ENCODE peak calls at places on chromosomes 5 and 9, in ten cellular contexts. One of them, this sample, is unnamed.

GRCh38 chr9:112863214-112863613 is 27.5 kb downstream of the SLC46A2 start:
- DNase-seq in astrocyte of the spinal cord: no peak
- DNase-seq in cardiac fibroblast: peak; percentile 33
- DNase-seq in endodermal cell: no peak
- DNase-seq in H1: no peak
- DNase-seq in left ventricle myocardium inferior: peak; percentile 29
- DNase-seq in choroid plexus epithelial cell: peak; percentile 46
- DNase-seq in breast epithelium: no peak
- DNase-seq in GM12865: peak; percentile 42
- DNase-seq in heart right ventricle: no peak
- DNase-seq in this sample: no peak

GRCh38 chr9:79023134-79023577 is 548.6 kb upstream of the TLE4 start:
- DNase-seq in left ventricle myocardium inferior: no peak
- DNase-seq in breast epithelium: no peak
- DNase-seq in endodermal cell: no peak
- DNase-seq in choroid plexus epithelial cell: peak; percentile 91
- DNase-seq in GM12865: no peak
- DNase-seq in H1: no peak
- DNase-seq in heart right ventricle: no peak
- DNase-seq in astrocyte of the spinal cord: peak; percentile 94
- DNase-seq in cardiac fibroblast: peak; percentile 93
- DNase-seq in this sample: peak; percentile 92

GRCh38 chr9:115071176-115071575 is 46.8 kb downstream of the TNC start:
- DNase-seq in GM12865: no peak
- DNase-seq in H1: no peak
- DNase-seq in choroid plexus epithelial cell: peak; percentile 12
- DNase-seq in cardiac fibroblast: no peak
- DNase-seq in endodermal cell: no peak
- DNase-seq in left ventricle myocardium inferior: no peak
- DNase-seq in heart right ventricle: no peak
- DNase-seq in astrocyte of the spinal cord: no peak
- DNase-seq in breast epithelium: no peak
- DNase-seq in this sample: no peak

GRCh38 chr9:128372188-128372641 is 1.0 kb downstream of the URM1 start:
- DNase-seq in heart right ventricle: no peak
- DNase-seq in breast epithelium: no peak
- DNase-seq in H1: no peak
- DNase-seq in endodermal cell: no peak
- DNase-seq in choroid plexus epithelial cell: no peak
- DNase-seq in cardiac fibroblast: no peak
- DNase-seq in astrocyte of the spinal cord: no peak
- DNase-seq in left ventricle myocardium inferior: no peak
- DNase-seq in GM12865: no peak
- DNase-seq in this sample: peak; percentile 10

GRCh38 chr5:81233080-81233634 is at the start of gene CKMT2:
- DNase-seq in choroid plexus epithelial cell: peak; percentile 65
- DNase-seq in breast epithelium: peak; percentile 40
- DNase-seq in heart right ventricle: peak; percentile 88
- DNase-seq in astrocyte of the spinal cord: peak; percentile 41
- DNase-seq in endodermal cell: peak; percentile 97
- DNase-seq in H1: peak; percentile 93
- DNase-seq in cardiac fibroblast: peak; percentile 30
- DNase-seq in GM12865: no peak
- DNase-seq in left ventricle myocardium inferior: peak; percentile 91
- DNase-seq in this sample: no peak

GRCh38 chr5:108634251-108634950 is 113.3 kb upstream of the FER start:
- DNase-seq in H1: no peak
- DNase-seq in left ventricle myocardium inferior: no peak
- DNase-seq in astrocyte of the spinal cord: no peak
- DNase-seq in choroid plexus epithelial cell: no peak
- DNase-seq in endodermal cell: no peak
- DNase-seq in heart right ventricle: no peak
- DNase-seq in GM12865: no peak
- DNase-seq in cardiac fibroblast: no peak
- DNase-seq in breast epithelium: no peak
- DNase-seq in this sample: no peak

GRCh38 chr9:96392263-96392662 is 8.8 kb upstream of the SLC35D2 start:
- DNase-seq in choroid plexus epithelial cell: no peak
- DNase-seq in heart right ventricle: no peak
- DNase-seq in endodermal cell: no peak
- DNase-seq in breast epithelium: peak; percentile 12
- DNase-seq in left ventricle myocardium inferior: no peak
- DNase-seq in GM12865: no peak
- DNase-seq in astrocyte of the spinal cord: no peak
- DNase-seq in cardiac fibroblast: no peak
- DNase-seq in H1: no peak
- DNase-seq in this sample: no peak

GRCh38 chr5:31471916-31472315 is 60.0 kb downstream of the DROSHA start:
- DNase-seq in GM12865: no peak
- DNase-seq in endodermal cell: no peak
- DNase-seq in cardiac fibroblast: peak; percentile 32
- DNase-seq in astrocyte of the spinal cord: no peak
- DNase-seq in H1: no peak
- DNase-seq in left ventricle myocardium inferior: no peak
- DNase-seq in choroid plexus epithelial cell: peak; percentile 61
- DNase-seq in heart right ventricle: no peak
- DNase-seq in breast epithelium: no peak
- DNase-seq in this sample: no peak

GRCh38 chr9:133835273-133835901 is 97.2 kb upstream of the SARDH start:
- DNase-seq in left ventricle myocardium inferior: no peak
- DNase-seq in H1: no peak
- DNase-seq in GM12865: no peak
- DNase-seq in choroid plexus epithelial cell: no peak
- DNase-seq in heart right ventricle: no peak
- DNase-seq in breast epithelium: no peak
- DNase-seq in endodermal cell: no peak
- DNase-seq in astrocyte of the spinal cord: no peak
- DNase-seq in cardiac fibroblast: no peak
- DNase-seq in this sample: no peak

GRCh38 chr5:96072138-96072790 is 110.6 kb upstream of the ELL2 start:
- DNase-seq in left ventricle myocardium inferior: no peak
- DNase-seq in heart right ventricle: no peak
- DNase-seq in choroid plexus epithelial cell: no peak
- DNase-seq in GM12865: no peak
- DNase-seq in breast epithelium: no peak
- DNase-seq in astrocyte of the spinal cord: no peak
- DNase-seq in H1: no peak
- DNase-seq in endodermal cell: no peak
- DNase-seq in cardiac fibroblast: no peak
- DNase-seq in this sample: no peak

GRCh38 chr5:73338201-73339126 is 110.1 kb downstream of the FOXD1 start:
- DNase-seq in endodermal cell: no peak
- DNase-seq in choroid plexus epithelial cell: peak; percentile 91
- DNase-seq in H1: no peak
- DNase-seq in cardiac fibroblast: peak; percentile 47
- DNase-seq in GM12865: no peak
- DNase-seq in breast epithelium: no peak
- DNase-seq in heart right ventricle: no peak
- DNase-seq in left ventricle myocardium inferior: no peak
- DNase-seq in astrocyte of the spinal cord: peak; percentile 97
- DNase-seq in this sample: peak; percentile 24

GRCh38 chr5:60677831-60678664 is 21.9 kb downstream of the DEPDC1B start:
- DNase-seq in heart right ventricle: no peak
- DNase-seq in choroid plexus epithelial cell: peak; percentile 77
- DNase-seq in endodermal cell: no peak
- DNase-seq in H1: no peak
- DNase-seq in GM12865: peak; percentile 54
- DNase-seq in breast epithelium: no peak
- DNase-seq in cardiac fibroblast: peak; percentile 80
- DNase-seq in left ventricle myocardium inferior: no peak
- DNase-seq in astrocyte of the spinal cord: peak; percentile 64
- DNase-seq in this sample: no peak

GRCh38 chr5:139385061-139385889 is 2.2 kb upstream of the SLC23A1 start:
- DNase-seq in breast epithelium: no peak
- DNase-seq in cardiac fibroblast: no peak
- DNase-seq in choroid plexus epithelial cell: no peak
- DNase-seq in H1: no peak
- DNase-seq in heart right ventricle: no peak
- DNase-seq in endodermal cell: peak; percentile 45
- DNase-seq in left ventricle myocardium inferior: no peak
- DNase-seq in GM12865: peak; percentile 50
- DNase-seq in astrocyte of the spinal cord: no peak
- DNase-seq in this sample: no peak

GRCh38 chr5:153959134-153959957 is 79.4 kb downstream of the FAM114A2 start:
- DNase-seq in left ventricle myocardium inferior: no peak
- DNase-seq in choroid plexus epithelial cell: peak; percentile 36
- DNase-seq in astrocyte of the spinal cord: peak; percentile 46
- DNase-seq in endodermal cell: peak; percentile 90
- DNase-seq in H1: peak; percentile 61
- DNase-seq in GM12865: no peak
- DNase-seq in cardiac fibroblast: peak; percentile 16
- DNase-seq in heart right ventricle: no peak
- DNase-seq in breast epithelium: peak; percentile 21
- DNase-seq in this sample: peak; percentile 48

GRCh38 chr5:112703866-112704820 is 33.5 kb upstream of the APC start:
- DNase-seq in H1: no peak
- DNase-seq in breast epithelium: no peak
- DNase-seq in cardiac fibroblast: peak; percentile 58
- DNase-seq in choroid plexus epithelial cell: peak; percentile 64
- DNase-seq in astrocyte of the spinal cord: peak; percentile 43
- DNase-seq in endodermal cell: no peak
- DNase-seq in heart right ventricle: peak; percentile 60
- DNase-seq in left ventricle myocardium inferior: peak; percentile 39
- DNase-seq in GM12865: no peak
- DNase-seq in this sample: no peak

GRCh38 chr9:86893811-86894490 is 53.4 kb downstream of the GAS1 start:
- DNase-seq in endodermal cell: peak; percentile 90
- DNase-seq in choroid plexus epithelial cell: no peak
- DNase-seq in astrocyte of the spinal cord: no peak
- DNase-seq in H1: peak; percentile 56
- DNase-seq in heart right ventricle: no peak
- DNase-seq in GM12865: no peak
- DNase-seq in left ventricle myocardium inferior: no peak
- DNase-seq in cardiac fibroblast: no peak
- DNase-seq in breast epithelium: no peak
- DNase-seq in this sample: no peak

DNA sequence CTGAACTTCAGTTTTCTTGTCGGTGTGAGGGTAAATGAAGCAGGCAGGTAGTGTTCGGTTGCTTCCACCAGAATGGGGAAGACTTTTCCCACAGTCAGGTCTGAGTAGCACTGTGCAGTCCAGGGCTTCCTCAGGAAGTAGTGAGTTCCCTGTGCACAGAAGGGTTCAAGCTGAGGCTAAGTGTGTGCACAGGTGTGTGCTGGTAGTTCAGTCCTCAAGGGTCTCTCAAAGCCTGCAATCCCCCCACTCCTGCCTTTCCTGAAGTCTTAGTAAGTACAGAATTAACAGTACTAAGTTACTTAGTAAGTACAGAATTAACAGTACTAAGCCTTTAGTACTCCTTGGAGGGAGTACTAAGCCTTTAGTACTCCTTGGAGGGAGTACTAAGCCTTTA is 1.4 kb downstream of the DAB2IP start:
- DNase-seq in choroid plexus epithelial cell: no peak
- DNase-seq in cardiac fibroblast: no peak
- DNase-seq in heart right ventricle: no peak
- DNase-seq in H1: no peak
- DNase-seq in GM12865: no peak
- DNase-seq in astrocyte of the spinal cord: no peak
- DNase-seq in endodermal cell: no peak
- DNase-seq in breast epithelium: no peak
- DNase-seq in left ventricle myocardium inferior: no peak
- DNase-seq in this sample: no peak
- H3K4me3 ChIP-seq in choroid plexus epithelial cell: no peak overlapping the region
- H3K4me3 ChIP-seq in cardiac fibroblast: peak overlapping the region; percentile 49
- H3K4me3 ChIP-seq in heart right ventricle: peak overlapping the region; percentile 70
- H3K4me3 ChIP-seq in H1: peak overlapping the region; percentile 52
- H3K4me3 ChIP-seq in GM12865: no peak overlapping the region
- H3K4me3 ChIP-seq in astrocyte of the spinal cord: no peak overlapping the region
- H3K4me3 ChIP-seq in endodermal cell: peak overlapping the region; percentile 90
- H3K4me3 ChIP-seq in breast epithelium: peak overlapping the region; percentile 53
- H3K4me3 ChIP-seq in left ventricle myocardium inferior: peak overlapping the region; percentile 80
- H3K4me3 ChIP-seq in this sample: no peak overlapping the region

DNA sequence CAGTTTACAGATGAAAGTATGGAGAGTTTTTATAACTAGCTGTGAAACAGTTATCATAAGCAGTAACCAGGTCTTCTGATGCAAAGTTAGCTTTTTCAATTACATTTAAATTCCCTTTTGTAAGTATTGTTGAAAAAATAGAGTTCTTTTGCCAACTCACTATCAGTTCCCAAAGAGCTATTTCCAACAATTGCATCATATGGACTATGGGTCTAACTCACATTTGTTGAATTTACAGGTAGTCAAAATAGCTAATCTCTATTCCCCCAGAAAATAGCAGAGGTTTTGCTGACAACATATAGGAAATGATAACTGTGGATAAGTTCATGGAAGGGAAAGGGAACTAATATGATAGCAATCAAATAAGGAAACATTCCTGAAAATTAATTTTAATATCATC is 1.4 kb downstream of the SPINK1 start:
- DNase-seq in choroid plexus epithelial cell: no peak
- DNase-seq in H1: no peak
- DNase-seq in astrocyte of the spinal cord: no peak
- DNase-seq in breast epithelium: no peak
- DNase-seq in cardiac fibroblast: no peak
- DNase-seq in heart right ventricle: no peak
- DNase-seq in GM12865: no peak
- DNase-seq in endodermal cell: no peak
- DNase-seq in left ventricle myocardium inferior: no peak
- DNase-seq in this sample: no peak
- TF ChIP-seq CTCF in choroid plexus epithelial cell: no peak
- TF ChIP-seq CTCF in H1: no peak
- TF ChIP-seq CTCF in astrocyte of the spinal cord: no peak
- TF ChIP-seq CTCF in breast epithelium: no peak
- TF ChIP-seq CTCF in cardiac fibroblast: no peak
- TF ChIP-seq CTCF in heart right ventricle: no peak
- TF ChIP-seq CTCF in GM12865: no peak
- TF ChIP-seq CTCF in endodermal cell: no peak
- TF ChIP-seq CTCF in left ventricle myocardium inferior: no peak
- TF ChIP-seq CTCF in this sample: no peak

GRCh38 chr5:14465086-14465485 is 116.5 kb upstream of the OTULINL start:
- DNase-seq in heart right ventricle: no peak
- DNase-seq in H1: no peak
- DNase-seq in breast epithelium: no peak
- DNase-seq in endodermal cell: no peak
- DNase-seq in choroid plexus epithelial cell: peak; percentile 80
- DNase-seq in GM12865: no peak
- DNase-seq in left ventricle myocardium inferior: no peak
- DNase-seq in astrocyte of the spinal cord: no peak
- DNase-seq in cardiac fibroblast: no peak
- DNase-seq in this sample: no peak
- H3K4me3 ChIP-seq in heart right ventricle: no peak overlapping the region
- H3K4me3 ChIP-seq in H1: no peak overlapping the region
- H3K4me3 ChIP-seq in breast epithelium: no peak overlapping the region
- H3K4me3 ChIP-seq in endodermal cell: no peak overlapping the region
- H3K4me3 ChIP-seq in choroid plexus epithelial cell: no peak overlapping the region
- H3K4me3 ChIP-seq in GM12865: no peak overlapping the region
- H3K4me3 ChIP-seq in left ventricle myocardium inferior: no peak overlapping the region
- H3K4me3 ChIP-seq in astrocyte of the spinal cord: no peak overlapping the region
- H3K4me3 ChIP-seq in cardiac fibroblast: no peak overlapping the region
- H3K4me3 ChIP-seq in this sample: no peak overlapping the region

DNA sequence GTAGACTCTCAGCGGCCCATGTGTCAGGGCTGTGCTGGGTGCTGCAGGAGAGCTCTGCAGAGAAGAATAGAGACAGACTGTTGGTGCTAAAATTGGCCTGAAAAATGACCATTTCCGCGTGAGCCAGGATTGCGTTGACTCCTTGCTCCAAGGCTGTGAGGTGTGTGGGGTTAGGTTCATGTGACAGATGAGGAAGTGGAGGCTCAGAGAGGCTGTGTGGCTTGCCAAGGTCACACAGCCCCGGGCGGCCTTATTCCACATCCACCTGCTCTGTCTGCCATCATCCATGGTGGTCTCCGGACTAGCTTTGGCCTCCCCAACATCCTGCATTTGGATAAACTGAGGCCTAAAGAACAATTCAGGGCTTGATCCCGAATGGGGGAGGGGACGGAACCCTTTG is 15.2 kb downstream of the NEK6 start:
- DNase-seq in heart right ventricle: no peak
- DNase-seq in breast epithelium: no peak
- DNase-seq in GM12865: no peak
- DNase-seq in choroid plexus epithelial cell: no peak
- DNase-seq in astrocyte of the spinal cord: no peak
- DNase-seq in H1: no peak
- DNase-seq in cardiac fibroblast: no peak
- DNase-seq in endodermal cell: no peak
- DNase-seq in left ventricle myocardium inferior: no peak
- DNase-seq in this sample: no peak
- TF ChIP-seq CTCF in heart right ventricle: no peak
- TF ChIP-seq CTCF in breast epithelium: no peak
- TF ChIP-seq CTCF in GM12865: no peak
- TF ChIP-seq CTCF in choroid plexus epithelial cell: no peak
- TF ChIP-seq CTCF in astrocyte of the spinal cord: no peak
- TF ChIP-seq CTCF in H1: no peak
- TF ChIP-seq CTCF in cardiac fibroblast: no peak
- TF ChIP-seq CTCF in endodermal cell: no peak
- TF ChIP-seq CTCF in left ventricle myocardium inferior: no peak
- TF ChIP-seq CTCF in this sample: no peak

This sample was measured in AG09309.